ENCODE peak calls at places on chromosomes 2 and 18, in six cellular contexts. B is tibial artery; C is A673; I is skeletal muscle cell; F is activated T-cell treated with anti-CD3 and anti-CD28 coated beads for 48 hours; M is stimulated activated CD4-positive, alpha-beta T cell treated with anti-CD3 and anti-CD28 coated beads, Interleukin-4, amount 100 ng/mL, for 1 hour. N is an unnamed sample.

GRCh38 chr2:70659551-70659950 is 105.9 kb upstream of the TGFA start:
- DNase-seq in C (no peak), F (no peak), I (no peak), M (no peak), B (no peak), N (no peak)

GRCh38 chr2:41718703-41719102 is 329.1 kb upstream of the PKDCC start:
- DNase-seq in M (no peak), B (no peak), F (no peak), C (no peak), I (no peak), N (no peak)

GRCh38 chr2:212970132-212970531 is 181.3 kb downstream of the IKZF2 start:
- DNase-seq in I (peak; percentile 28), M (no peak), C (no peak), B (no peak), F (no peak), N (no peak)

GRCh38 chr18:46071615-46071893 is 506 bp downstream of the PSTPIP2 start:
- DNase-seq in C (no peak), F (no peak), I (no peak), B (no peak), M (no peak), N (no peak)

GRCh38 chr18:45837283-45838070 is 12.0 kb downstream of the SIGLEC15 start:
- DNase-seq in C (peak; percentile 53), M (peak; percentile 46), F (peak; percentile 56), I (peak; percentile 5), B (no peak), N (peak; percentile 55)

GRCh38 chr2:219056176-219056895 is 4.4 kb downstream of the IHH start:
- DNase-seq in B (no peak), C (no peak), M (no peak), I (no peak), F (no peak), N (no peak)

GRCh38 chr2:12918841-12919445 is 202.2 kb downstream of the TRIB2 start:
- DNase-seq in M (no peak), F (no peak), C (peak; percentile 24), B (peak; percentile 84), I (peak; percentile 90), N (no peak)

GRCh38 chr2:36352711-36353110 is 2.9 kb upstream of the CRIM1 start:
- DNase-seq in B (no peak), M (no peak), C (peak; percentile 17), F (no peak), I (no peak), N (no peak)

GRCh38 chr2:200408428-200409311 is 101.2 kb downstream of the KCTD18 start:
- DNase-seq in B (no peak), F (no peak), M (no peak), I (peak; percentile 79), C (peak; percentile 38), N (no peak)

GRCh38 chr2:190069936-190070696 is 7.6 kb upstream of the MSTN start:
- DNase-seq in C (peak; percentile 73), M (no peak), B (no peak), I (peak; percentile 23), F (no peak), N (no peak)

GRCh38 chr2:43269074-43269572 is 42.7 kb upstream of the ZFP36L2 start:
- DNase-seq in B (peak; percentile 95), M (no peak), C (no peak), I (peak; percentile 99), F (no peak), N (no peak)

GRCh38 chr2:88903744-88904353 is 212.4 kb downstream of the RPIA start:
- DNase-seq in B (no peak), I (no peak), M (no peak), C (peak; percentile 49), F (no peak), N (no peak)

GRCh38 chr2:51065276-51065675 is 33.3 kb upstream of the NRXN1 start:
- DNase-seq in F (no peak), I (no peak), C (no peak), B (no peak), M (no peak), N (no peak)

GRCh38 chr2:159071190-159071915 is 102.9 kb downstream of the TANC1 start:
- DNase-seq in I (no peak), C (no peak), B (no peak), F (no peak), M (no peak), N (no peak)

GRCh38 chr2:171347158-171347557 is 86.6 kb downstream of the METTL8 start:
- DNase-seq in F (no peak), M (no peak), I (no peak), B (no peak), C (no peak), N (no peak)

GRCh38 chr2:26629751-26630150 is 11.4 kb downstream of the CIB4 start:
- DNase-seq in F (no peak), B (no peak), C (no peak), I (no peak), M (no peak), N (no peak)

GRCh38 chr2:72210470-72210869 is 62.8 kb upstream of the CYP26B1 start:
- DNase-seq in B (no peak), M (no peak), I (no peak), C (no peak), F (no peak), N (no peak)

GRCh38 chr2:37832590-37833197 is 92.4 kb upstream of the RMDN2 start:
- DNase-seq in C (peak; percentile 83), M (peak; percentile 84), F (peak; percentile 66), B (peak; percentile 96), I (no peak), N (peak; percentile 62)

GRCh38 chr2:142119347-142119746 is 11.5 kb downstream of the LRP1B start:
- DNase-seq in B (no peak), I (no peak), M (no peak), C (no peak), F (no peak), N (no peak)

GRCh38 chr2:28578768-28579167 is 82.9 kb downstream of the PLB1 start:
- DNase-seq in M (no peak), F (no peak), B (no peak), C (no peak), I (no peak), N (no peak)

GRCh38 chr18:76376668-76377358 is 118.2 kb downstream of the ZNF516 start:
- DNase-seq in I (no peak), M (peak; percentile 18), C (no peak), F (peak; percentile 55), B (no peak), N (peak; percentile 69)

N was measured in stimulated activated naive CD8-positive, alpha-beta T cell treated with anti-CD3 and anti-CD28 coated beads, Interleukin-15, amount 100 ng/mL, for 72 hours.